ENCODE peak calls at places on chromosomes 4 and X, in four cellular contexts. One of them, this sample, is unnamed.

GRCh38 chrX:113929004-113929403 is 654.9 kb upstream of the HTR2C start:
- DNase-seq in H1: peak; percentile 50
- DNase-seq in neuronal stem cell: peak; percentile 45
- DNase-seq in IMR-90: peak; percentile 10
- DNase-seq in this sample: peak; percentile 54

GRCh38 chrX:134026732-134027311 is 41.4 kb upstream of the GPC3 start:
- DNase-seq in neuronal stem cell: peak; percentile 49
- DNase-seq in IMR-90: peak; percentile 5
- DNase-seq in H1: peak; percentile 9
- DNase-seq in this sample: peak; percentile 49

GRCh38 chr4:68463796-68464195 is 16.5 kb downstream of the TMPRSS11E start:
- DNase-seq in H1: no peak
- DNase-seq in IMR-90: peak; percentile 45
- DNase-seq in neuronal stem cell: no peak
- DNase-seq in this sample: no peak

GRCh38 chr4:98508825-98509539 is 149.4 kb downstream of the TSPAN5 start:
- DNase-seq in neuronal stem cell: no peak
- DNase-seq in IMR-90: no peak
- DNase-seq in H1: no peak
- DNase-seq in this sample: no peak

GRCh38 chr4:80201326-80202151 is 4.2 kb downstream of the PRDM8 start:
- DNase-seq in H1: no peak
- DNase-seq in neuronal stem cell: no peak
- DNase-seq in IMR-90: peak; percentile 89
- DNase-seq in this sample: peak; percentile 75

GRCh38 chr4:6368601-6369000 is 99.0 kb downstream of the WFS1 start:
- DNase-seq in neuronal stem cell: no peak
- DNase-seq in IMR-90: no peak
- DNase-seq in H1: no peak
- DNase-seq in this sample: no peak

GRCh38 chr4:118911162-118911791 is 22.6 kb downstream of the SYNPO2 start:
- DNase-seq in IMR-90: peak; percentile 78
- DNase-seq in neuronal stem cell: no peak
- DNase-seq in H1: no peak
- DNase-seq in this sample: no peak

GRCh38 chrX:41779058-41779564 is 55.1 kb downstream of the GPR82 start:
- DNase-seq in H1: no peak
- DNase-seq in neuronal stem cell: no peak
- DNase-seq in IMR-90: peak; percentile 85
- DNase-seq in this sample: peak; percentile 41

GRCh38 chr4:4386736-4387392 is at the start of gene NSG1:
- DNase-seq in H1: no peak
- DNase-seq in neuronal stem cell: peak; percentile 44
- DNase-seq in IMR-90: peak; percentile 18
- DNase-seq in this sample: peak; percentile 48

GRCh38 chr4:5158391-5158770 is 107.1 kb downstream of the STK32B start:
- DNase-seq in IMR-90: no peak
- DNase-seq in neuronal stem cell: no peak
- DNase-seq in H1: no peak
- DNase-seq in this sample: no peak

GRCh38 chrX:153726286-153727107 is 1.8 kb downstream of the ABCD1 start:
- DNase-seq in IMR-90: peak; percentile 52
- DNase-seq in H1: peak; percentile 38
- DNase-seq in neuronal stem cell: peak; percentile 68
- DNase-seq in this sample: peak; percentile 77

GRCh38 chr4:87632469-87632868 is 17.6 kb upstream of the DMP1 start:
- DNase-seq in neuronal stem cell: no peak
- DNase-seq in H1: no peak
- DNase-seq in IMR-90: no peak
- DNase-seq in this sample: peak; percentile 6

GRCh38 chr4:90069151-90069550 is 58.0 kb upstream of the CCSER1 start:
- DNase-seq in IMR-90: peak; percentile 21
- DNase-seq in H1: no peak
- DNase-seq in neuronal stem cell: no peak
- DNase-seq in this sample: no peak

GRCh38 chrX:154549766-154550165 is 2.3 kb downstream of the IKBKG start:
- DNase-seq in neuronal stem cell: no peak
- DNase-seq in H1: no peak
- DNase-seq in IMR-90: peak; percentile 77
- DNase-seq in this sample: peak; percentile 52

GRCh38 chr4:1360423-1361283 is 13.6 kb downstream of the UVSSA start:
- DNase-seq in H1: no peak
- DNase-seq in neuronal stem cell: no peak
- DNase-seq in IMR-90: peak; percentile 69
- DNase-seq in this sample: peak; percentile 73

GRCh38 chr4:88985088-88985779 is 71.8 kb downstream of the FAM13A start:
- DNase-seq in neuronal stem cell: no peak
- DNase-seq in H1: no peak
- DNase-seq in IMR-90: peak; percentile 89
- DNase-seq in this sample: peak; percentile 42

GRCh38 chr4:30269850-30270249 is 450.3 kb upstream of the PCDH7 start:
- DNase-seq in H1: no peak
- DNase-seq in neuronal stem cell: no peak
- DNase-seq in IMR-90: no peak
- DNase-seq in this sample: no peak

GRCh38 chr4:77473509-77473908 is 132.1 kb upstream of the CXCL13 start:
- DNase-seq in H1: no peak
- DNase-seq in neuronal stem cell: no peak
- DNase-seq in IMR-90: peak; percentile 4
- DNase-seq in this sample: no peak

GRCh38 chr4:12880844-12881243 is 603.3 kb downstream of the RAB28 start:
- DNase-seq in H1: no peak
- DNase-seq in IMR-90: no peak
- DNase-seq in neuronal stem cell: no peak
- DNase-seq in this sample: no peak

GRCh38 chrX:141903400-141904155 is at the start of gene MAGEC1:
- DNase-seq in IMR-90: no peak
- DNase-seq in H1: no peak
- DNase-seq in neuronal stem cell: no peak
- DNase-seq in this sample: no peak

GRCh38 chrX:70042399-70043371 is 7.1 kb downstream of the AWAT2 start:
- DNase-seq in neuronal stem cell: no peak
- DNase-seq in H1: no peak
- DNase-seq in IMR-90: peak; percentile 42
- DNase-seq in this sample: no peak

GRCh38 chr4:128862608-128863313 is 53.3 kb downstream of the JADE1 start:
- DNase-seq in neuronal stem cell: no peak
- DNase-seq in H1: no peak
- DNase-seq in IMR-90: peak; percentile 72
- DNase-seq in this sample: peak; percentile 54

GRCh38 chr4:158290912-158291311 is 80.6 kb downstream of the TMEM144 start:
- DNase-seq in IMR-90: no peak
- DNase-seq in neuronal stem cell: no peak
- DNase-seq in H1: no peak
- DNase-seq in this sample: no peak

GRCh38 chrX:41655631-41656030 is 33.1 kb upstream of the GPR34 start:
- DNase-seq in neuronal stem cell: no peak
- DNase-seq in H1: no peak
- DNase-seq in IMR-90: peak; percentile 61
- DNase-seq in this sample: peak; percentile 1

DNA sequence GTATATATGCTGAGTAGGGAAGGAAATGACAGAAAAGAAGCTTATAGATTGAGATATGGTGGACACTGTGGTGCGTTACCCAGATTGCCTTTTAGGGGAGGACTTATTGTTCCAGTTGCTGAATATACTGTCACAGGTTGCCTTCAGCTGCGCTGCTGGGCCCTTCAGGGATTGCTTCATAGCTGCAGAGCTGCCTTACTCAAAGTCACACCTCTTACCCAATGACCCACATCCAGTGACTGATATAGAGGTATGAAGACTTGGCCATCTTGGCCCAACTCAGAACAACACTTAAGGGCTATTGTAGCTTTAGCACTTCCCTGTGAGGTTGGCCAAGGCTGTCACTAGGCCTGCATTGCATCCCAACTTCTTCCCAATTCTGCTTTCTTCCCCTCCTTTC is 63.4 kb upstream of the TMEM164 start:
- DNase-seq in H1: no peak
- DNase-seq in IMR-90: no peak
- DNase-seq in neuronal stem cell: no peak
- DNase-seq in this sample: no peak
- H3K4me3 ChIP-seq in H1: no peak overlapping the region
- H3K4me3 ChIP-seq in IMR-90: no peak overlapping the region
- H3K4me3 ChIP-seq in neuronal stem cell: no peak overlapping the region
- H3K4me3 ChIP-seq in this sample: no peak overlapping the region

DNA sequence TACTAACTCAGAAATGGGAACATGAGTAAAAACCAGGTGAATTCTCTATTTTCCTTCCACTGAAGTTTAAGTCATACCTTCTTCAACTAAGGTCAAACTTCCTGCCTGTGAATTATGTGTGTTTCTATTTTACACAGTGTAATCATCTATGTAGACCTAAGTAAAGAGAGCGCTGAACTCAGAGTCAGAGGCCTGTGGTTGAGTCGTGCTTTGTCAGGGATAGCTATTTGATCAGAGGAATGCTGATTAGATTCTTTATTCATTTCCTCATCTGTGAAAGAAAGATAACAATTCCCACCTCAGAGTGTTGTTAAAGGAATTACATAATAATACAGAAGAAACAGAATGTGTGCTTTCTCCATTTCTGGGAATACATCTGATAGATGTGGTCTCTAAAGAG is 654.1 kb downstream of the STIM2 start:
- DNase-seq in IMR-90: no peak
- DNase-seq in neuronal stem cell: no peak
- DNase-seq in H1: no peak
- DNase-seq in this sample: no peak
- H2BK15ac ChIP-seq in IMR-90: no peak overlapping the region
- H2BK15ac ChIP-seq in neuronal stem cell: no peak overlapping the region
- H2BK15ac ChIP-seq in H1: no peak overlapping the region
- H2BK15ac ChIP-seq in this sample: no peak overlapping the region

GRCh38 chr4:16896871-16897270 is 1.6 kb downstream of the LDB2 start:
- DNase-seq in neuronal stem cell: no peak
- DNase-seq in H1: no peak
- DNase-seq in IMR-90: peak; percentile 86
- DNase-seq in this sample: peak; percentile 84
- H2AFZ ChIP-seq in neuronal stem cell: peak overlapping the region; percentile 78
- H2AFZ ChIP-seq in H1: no peak overlapping the region
- H2AFZ ChIP-seq in IMR-90: no peak overlapping the region
- H2AFZ ChIP-seq in this sample: no peak overlapping the region

DNA sequence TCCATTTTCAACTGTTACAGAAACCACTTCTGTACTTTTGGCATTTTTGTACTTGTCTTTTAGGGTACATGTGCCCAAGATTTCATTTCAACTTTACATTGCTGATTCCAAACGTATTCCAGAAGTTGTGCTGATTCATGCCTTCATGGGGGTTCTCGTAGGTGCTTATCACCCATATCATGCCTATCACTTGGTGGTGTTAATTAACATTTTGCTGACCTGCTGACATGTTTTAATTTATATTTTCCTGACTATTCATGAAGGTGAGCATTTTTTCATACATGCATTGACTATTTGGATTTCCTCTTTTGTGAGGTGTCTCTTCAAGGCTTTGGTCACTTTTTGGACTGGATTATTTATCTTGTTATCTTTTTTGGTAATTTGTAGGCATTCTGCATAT is 64.1 kb downstream of the CC2D2A start:
- DNase-seq in neuronal stem cell: no peak
- DNase-seq in IMR-90: no peak
- DNase-seq in H1: no peak
- DNase-seq in this sample: no peak
- H3K4me3 ChIP-seq in neuronal stem cell: no peak overlapping the region
- H3K4me3 ChIP-seq in IMR-90: no peak overlapping the region
- H3K4me3 ChIP-seq in H1: no peak overlapping the region
- H3K4me3 ChIP-seq in this sample: no peak overlapping the region

This sample was measured in mesenchymal stem cell.